ENCODE peak calls at places on chromosome 18, in four cellular contexts. Q is A549, A is GM12878, H is HepG2. S is an unnamed sample.

GRCh38 chr18:39326772-39327171 is 1761.2 kb upstream of the CELF4 start:
- DNase-seq in Q (no peak), A (no peak), H (no peak), S (no peak)

GRCh38 chr18:8389391-8390340 is 219.6 kb upstream of the RAB12 start:
- DNase-seq in Q (peak; percentile 44), A (no peak), H (peak; percentile 59), S (peak; percentile 72)

GRCh38 chr18:54515149-54515548 is 75.9 kb upstream of the DYNAP start:
- DNase-seq in Q (no peak), A (no peak), H (no peak), S (no peak)

GRCh38 chr18:68466714-68467113 is 248.2 kb downstream of the TMX3 start:
- DNase-seq in Q (no peak), A (no peak), H (no peak), S (no peak)

GRCh38 chr18:80034852-80035406 is 695 bp downstream of the RBFA start:
- DNase-seq in Q (no peak), A (no peak), H (no peak), S (no peak)

GRCh38 chr18:6782861-6783260 is 53.3 kb downstream of the ARHGAP28 start:
- DNase-seq in Q (no peak), A (no peak), H (no peak), S (no peak)

GRCh38 chr18:51559198-51559901 is 361.9 kb upstream of the MEX3C start:
- DNase-seq in Q (no peak), A (no peak), H (no peak), S (no peak)

GRCh38 chr18:48136051-48136543 is 205.6 kb upstream of the SMAD2 start:
- DNase-seq in Q (no peak), A (no peak), H (no peak), S (peak; percentile 86)

GRCh38 chr18:21000667-21001066 is 110.9 kb downstream of the ROCK1 start:
- DNase-seq in Q (no peak), A (no peak), H (no peak), S (no peak)

GRCh38 chr18:39173022-39173421 is 1607.4 kb upstream of the CELF4 start:
- DNase-seq in Q (no peak), A (no peak), H (peak; percentile 45), S (no peak)

GRCh38 chr18:25261768-25262167 is 90.2 kb downstream of the ZNF521 start:
- DNase-seq in Q (no peak), A (no peak), H (no peak), S (no peak)

GRCh38 chr18:25251127-25251526 is 100.8 kb downstream of the ZNF521 start:
- DNase-seq in Q (no peak), A (no peak), H (no peak), S (no peak)

GRCh38 chr18:25253779-25254178 is 98.2 kb downstream of the ZNF521 start:
- DNase-seq in Q (no peak), A (no peak), H (no peak), S (no peak)

GRCh38 chr18:25253136-25253535 is 98.8 kb downstream of the ZNF521 start:
- DNase-seq in Q (no peak), A (no peak), H (no peak), S (no peak)

GRCh38 chr18:25256439-25256838 is 95.5 kb downstream of the ZNF521 start:
- DNase-seq in Q (no peak), A (no peak), H (no peak), S (no peak)
- TF ChIP-seq PBX3 in Q (no peak), A (no peak), H (no peak), S (no peak)

DNA sequence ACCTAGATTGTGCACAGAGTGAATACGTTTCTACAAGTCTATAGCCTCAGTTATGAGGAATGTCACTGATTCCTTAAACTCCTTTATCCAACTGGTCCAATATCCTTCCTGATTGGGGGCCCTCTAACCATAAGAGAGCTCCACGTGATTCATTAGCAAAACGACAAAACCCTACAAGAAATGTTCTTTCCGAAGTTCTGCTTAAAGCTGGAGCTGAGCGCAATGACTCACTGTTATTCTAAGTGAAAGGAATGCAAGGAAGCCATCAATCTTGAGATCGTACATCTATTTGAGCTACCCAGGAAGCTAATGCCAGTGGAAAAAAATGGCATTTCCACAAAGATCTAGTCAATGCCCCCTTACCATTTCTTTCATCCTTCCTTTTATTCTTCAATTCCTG is 354.9 kb upstream of the CDH20 start:
- DNase-seq in Q (no peak), A (no peak), H (no peak), S (no peak)
- TF ChIP-seq PBX3 in Q (no peak), A (no peak), H (no peak), S (peak; percentile 95)

DNA sequence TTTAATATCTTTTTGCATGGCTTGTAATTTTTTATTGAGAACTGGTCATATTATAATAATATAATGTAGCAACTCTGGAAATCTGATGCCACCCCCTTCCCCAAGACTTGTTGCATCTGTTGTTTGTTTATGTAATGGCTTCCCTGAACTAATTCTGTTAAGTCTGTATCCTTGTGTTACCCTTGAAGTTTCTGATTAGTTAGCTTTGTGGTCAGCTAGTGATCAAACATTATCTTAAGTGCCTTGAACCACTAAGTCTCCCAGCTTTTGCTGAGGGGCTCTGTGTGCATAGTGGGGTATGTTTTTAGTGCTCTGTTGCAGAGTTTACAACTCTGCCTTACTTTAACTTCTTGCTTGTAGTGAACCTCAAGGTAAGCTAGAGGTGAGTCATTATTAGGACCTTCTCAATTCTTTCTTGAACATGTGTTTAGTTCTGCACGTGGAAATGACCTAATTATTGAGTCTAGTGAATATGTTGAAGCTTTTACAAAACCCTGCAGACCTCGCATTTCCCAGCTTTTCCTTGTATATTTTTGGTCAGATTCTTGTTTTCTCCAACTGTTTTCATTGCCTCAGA is 24.8 kb downstream of the SMCHD1 start:
- DNase-seq in Q (no peak), A (no peak), H (no peak), S (no peak)
- TF ChIP-seq PBX3 in Q (no peak), A (no peak), H (no peak), S (no peak)

GRCh38 chr18:505483-506122 is 5.1 kb upstream of the COLEC12 start:
- DNase-seq in Q (no peak), A (peak; percentile 62), H (no peak), S (no peak)
- TF ChIP-seq PBX3 in Q (no peak), A (no peak), H (no peak), S (no peak)

GRCh38 chr18:23826850-23827620 is 137.8 kb downstream of the LAMA3 start:
- DNase-seq in Q (no peak), A (no peak), H (no peak), S (no peak)

GRCh38 chr18:23827681-23828080 is 138.4 kb downstream of the LAMA3 start:
- DNase-seq in Q (no peak), A (no peak), H (no peak), S (no peak)

GRCh38 chr18:23824704-23825103 is 135.5 kb downstream of the LAMA3 start:
- DNase-seq in Q (no peak), A (no peak), H (no peak), S (no peak)

GRCh38 chr18:23825496-23825895 is 136.2 kb downstream of the LAMA3 start:
- DNase-seq in Q (no peak), A (no peak), H (no peak), S (no peak)

DNA sequence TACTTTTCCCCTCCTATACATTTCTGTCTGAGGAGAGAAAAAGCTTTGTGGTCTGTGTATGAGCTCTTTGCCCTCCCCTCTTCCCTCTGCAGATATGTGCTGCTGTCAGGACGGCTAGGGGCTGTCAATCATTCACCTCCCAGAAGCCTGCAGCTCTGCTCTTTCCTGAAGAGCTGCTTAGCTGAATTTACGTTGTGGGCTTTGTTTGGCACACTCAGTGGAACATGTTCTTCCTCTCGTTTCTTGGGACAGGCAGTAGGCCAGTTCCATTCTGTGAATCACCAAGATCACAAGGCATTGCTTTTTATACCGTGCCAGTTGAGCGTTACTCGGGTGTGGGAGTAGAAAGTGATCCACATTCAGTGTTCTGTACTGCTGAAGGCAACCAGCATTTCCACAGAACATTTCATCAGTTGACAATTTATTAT is 136.7 kb downstream of the LAMA3 start:
- DNase-seq in Q (no peak), A (no peak), H (no peak), S (no peak)
- TF ChIP-seq PBX3 in Q (no peak), A (peak; percentile 78), H (no peak), S (peak; percentile 78)

GRCh38 chr18:12929477-12930083 is 18.2 kb upstream of the SEH1L start:
- DNase-seq in Q (no peak), A (no peak), H (no peak), S (no peak)

GRCh38 chr18:12934454-12935071 is 13.2 kb upstream of the SEH1L start:
- DNase-seq in Q (peak; percentile 67), A (peak; percentile 34), H (peak; percentile 82), S (peak; percentile 78)

GRCh38 chr18:12928149-12928548 is 19.7 kb upstream of the SEH1L start:
- DNase-seq in Q (no peak), A (no peak), H (no peak), S (peak; percentile 38)

GRCh38 chr18:12930908-12931307 is 16.9 kb upstream of the SEH1L start:
- DNase-seq in Q (no peak), A (no peak), H (peak; percentile 54), S (no peak)

DNA sequence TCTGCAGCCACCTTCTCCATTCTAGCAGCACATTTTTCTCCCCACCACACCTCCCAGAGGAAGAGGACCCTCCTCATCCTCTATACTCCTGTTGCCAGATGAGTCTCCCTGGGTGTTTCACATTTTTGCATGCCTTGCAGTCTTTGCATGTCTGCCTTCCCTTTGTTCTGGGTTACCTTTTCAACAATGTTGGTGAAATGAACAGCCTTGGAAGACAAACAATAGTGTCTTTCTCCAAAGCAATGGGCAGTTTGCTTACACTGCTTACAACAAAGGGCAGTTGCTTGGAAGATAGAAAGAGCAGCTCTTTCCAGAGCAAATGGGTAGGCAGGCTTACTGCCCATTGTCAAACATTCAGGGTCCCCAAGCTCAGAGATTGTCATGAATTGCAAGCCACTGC is 14.5 kb upstream of the SEH1L start:
- DNase-seq in Q (no peak), A (no peak), H (peak; percentile 70), S (no peak)
- TF ChIP-seq PBX3 in Q (no peak), A (no peak), H (no peak), S (no peak)

DNA sequence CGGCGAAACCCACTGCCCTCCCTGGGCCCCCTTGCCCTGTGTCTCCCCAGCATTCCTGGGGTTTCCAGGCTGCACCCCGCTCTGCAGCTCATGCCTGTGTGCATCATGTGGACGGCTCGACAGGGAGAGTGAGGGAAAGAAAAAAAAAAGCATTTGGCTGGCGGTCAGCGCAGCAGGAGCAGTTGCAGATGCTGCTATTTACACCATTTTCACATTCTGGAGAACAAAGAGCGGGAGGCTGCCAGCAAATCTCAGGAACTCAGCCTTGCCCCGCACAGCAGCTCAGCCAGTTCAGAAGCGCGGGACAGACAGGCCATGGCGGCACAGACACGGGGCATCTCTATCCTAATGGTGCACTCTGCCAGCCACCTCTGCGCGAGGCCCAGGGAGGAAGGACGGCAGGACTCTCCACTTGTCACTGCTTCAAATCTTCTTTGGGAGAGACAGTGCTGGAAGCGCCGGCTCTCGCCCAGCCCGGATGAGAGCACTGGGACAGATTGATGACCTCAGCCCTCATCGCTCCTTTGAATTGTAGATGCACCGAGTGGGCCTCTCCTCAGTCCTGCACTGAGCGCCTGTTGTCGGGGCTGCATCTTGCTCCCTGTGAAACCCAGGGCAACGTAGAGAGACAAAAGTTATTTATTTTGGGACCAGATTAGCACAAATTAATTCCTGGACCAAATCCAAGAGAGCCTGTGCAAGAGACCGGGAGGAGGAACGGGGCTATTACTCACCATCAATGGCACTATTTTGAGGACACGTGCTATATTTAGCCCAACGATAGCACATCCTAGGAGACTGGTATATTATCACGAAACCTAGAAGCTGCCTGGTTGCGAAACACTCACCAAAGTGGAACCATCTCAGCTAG is 211.3 kb upstream of the SMIM21 start:
- DNase-seq in Q (no peak), A (no peak), H (no peak), S (no peak)
- TF ChIP-seq PBX3 in Q (no peak), A (no peak), H (no peak), S (no peak)

GRCh38 chr18:27723168-27723567 is 453.8 kb downstream of the CDH2 start:
- DNase-seq in Q (no peak), A (no peak), H (no peak), S (no peak)
- TF ChIP-seq PBX3 in Q (no peak), A (no peak), H (no peak), S (no peak)

GRCh38 chr18:59616501-59616900 is 80.7 kb downstream of the CCBE1 start:
- DNase-seq in Q (no peak), A (no peak), H (no peak), S (no peak)
- TF ChIP-seq PBX3 in Q (no peak), A (no peak), H (no peak), S (no peak)

S was measured in SK-N-SH.